ENCODE peak calls at places on chromosomes 4 and X, in eight cellular contexts. One of them, this sample, is unnamed.

GRCh38 chrX:32155044-32155638 is 1056.2 kb downstream of the DMD start:
- DNase-seq in stomach: no peak
- DNase-seq in adrenal gland: no peak
- DNase-seq in upper lobe of left lung: no peak
- DNase-seq in tibial nerve: no peak
- DNase-seq in H1: peak; percentile 42
- DNase-seq in GM12878: no peak
- DNase-seq in A549: no peak
- DNase-seq in this sample: no peak

GRCh38 chr4:44916406-44916805 is 190.1 kb upstream of the GNPDA2 start:
- DNase-seq in stomach: no peak
- DNase-seq in adrenal gland: no peak
- DNase-seq in upper lobe of left lung: no peak
- DNase-seq in tibial nerve: no peak
- DNase-seq in H1: no peak
- DNase-seq in GM12878: no peak
- DNase-seq in A549: no peak
- DNase-seq in this sample: no peak

GRCh38 chrX:54447461-54447860 is 7.3 kb downstream of the TSR2 start:
- DNase-seq in stomach: no peak
- DNase-seq in adrenal gland: no peak
- DNase-seq in upper lobe of left lung: no peak
- DNase-seq in tibial nerve: no peak
- DNase-seq in H1: no peak
- DNase-seq in GM12878: no peak
- DNase-seq in A549: peak; percentile 14
- DNase-seq in this sample: no peak

GRCh38 chr4:88439161-88439760 is 17.7 kb upstream of the HERC5 start:
- DNase-seq in stomach: no peak
- DNase-seq in adrenal gland: no peak
- DNase-seq in upper lobe of left lung: no peak
- DNase-seq in tibial nerve: no peak
- DNase-seq in H1: no peak
- DNase-seq in GM12878: no peak
- DNase-seq in A549: no peak
- DNase-seq in this sample: no peak

GRCh38 chrX:118350221-118350620 is 4.3 kb downstream of the WDR44 start:
- DNase-seq in stomach: no peak
- DNase-seq in adrenal gland: no peak
- DNase-seq in upper lobe of left lung: no peak
- DNase-seq in tibial nerve: no peak
- DNase-seq in H1: no peak
- DNase-seq in GM12878: no peak
- DNase-seq in A549: no peak
- DNase-seq in this sample: no peak

GRCh38 chr4:95362906-95363578 is 185.7 kb downstream of the UNC5C start:
- DNase-seq in stomach: no peak
- DNase-seq in adrenal gland: no peak
- DNase-seq in upper lobe of left lung: no peak
- DNase-seq in tibial nerve: no peak
- DNase-seq in H1: peak; percentile 55
- DNase-seq in GM12878: no peak
- DNase-seq in A549: no peak
- DNase-seq in this sample: no peak

GRCh38 chr4:56264861-56265260 is 122.4 kb downstream of the AASDH start:
- DNase-seq in stomach: no peak
- DNase-seq in adrenal gland: no peak
- DNase-seq in upper lobe of left lung: no peak
- DNase-seq in tibial nerve: no peak
- DNase-seq in H1: no peak
- DNase-seq in GM12878: no peak
- DNase-seq in A549: no peak
- DNase-seq in this sample: no peak

GRCh38 chrX:67651437-67652142 is 107.8 kb downstream of the AR start:
- DNase-seq in stomach: no peak
- DNase-seq in adrenal gland: no peak
- DNase-seq in upper lobe of left lung: no peak
- DNase-seq in tibial nerve: no peak
- DNase-seq in H1: no peak
- DNase-seq in GM12878: no peak
- DNase-seq in A549: no peak
- DNase-seq in this sample: no peak

GRCh38 chr4:143358923-143359694 is 22.4 kb downstream of the GAB1 start:
- DNase-seq in stomach: peak; percentile 73
- DNase-seq in adrenal gland: peak; percentile 62
- DNase-seq in upper lobe of left lung: no peak
- DNase-seq in tibial nerve: no peak
- DNase-seq in H1: no peak
- DNase-seq in GM12878: no peak
- DNase-seq in A549: no peak
- DNase-seq in this sample: peak; percentile 37

GRCh38 chrX:118420462-118420861 is 74.6 kb downstream of the WDR44 start:
- DNase-seq in stomach: no peak
- DNase-seq in adrenal gland: peak; percentile 53
- DNase-seq in upper lobe of left lung: no peak
- DNase-seq in tibial nerve: no peak
- DNase-seq in H1: no peak
- DNase-seq in GM12878: no peak
- DNase-seq in A549: no peak
- DNase-seq in this sample: no peak

GRCh38 chr4:74659576-74660411 is 134.5 kb downstream of the BTC start:
- DNase-seq in stomach: no peak
- DNase-seq in adrenal gland: no peak
- DNase-seq in upper lobe of left lung: no peak
- DNase-seq in tibial nerve: no peak
- DNase-seq in H1: no peak
- DNase-seq in GM12878: no peak
- DNase-seq in A549: peak; percentile 54
- DNase-seq in this sample: no peak

GRCh38 chr4:118981839-118982381 is 93.3 kb downstream of the SYNPO2 start:
- DNase-seq in stomach: peak; percentile 61
- DNase-seq in adrenal gland: peak; percentile 86
- DNase-seq in upper lobe of left lung: no peak
- DNase-seq in tibial nerve: peak; percentile 76
- DNase-seq in H1: peak; percentile 56
- DNase-seq in GM12878: no peak
- DNase-seq in A549: peak; percentile 50
- DNase-seq in this sample: no peak

GRCh38 chr4:75251547-75251946 is 262.7 kb downstream of the RCHY1 start:
- DNase-seq in stomach: no peak
- DNase-seq in adrenal gland: no peak
- DNase-seq in upper lobe of left lung: no peak
- DNase-seq in tibial nerve: no peak
- DNase-seq in H1: no peak
- DNase-seq in GM12878: peak; percentile 37
- DNase-seq in A549: no peak
- DNase-seq in this sample: no peak

GRCh38 chrX:116272328-116272727 is 101.8 kb downstream of the AGTR2 start:
- DNase-seq in stomach: no peak
- DNase-seq in adrenal gland: no peak
- DNase-seq in upper lobe of left lung: no peak
- DNase-seq in tibial nerve: no peak
- DNase-seq in H1: no peak
- DNase-seq in GM12878: no peak
- DNase-seq in A549: peak; percentile 12
- DNase-seq in this sample: no peak

GRCh38 chr4:14920237-14920636 is 82.0 kb upstream of the CPEB2 start:
- DNase-seq in stomach: no peak
- DNase-seq in adrenal gland: no peak
- DNase-seq in upper lobe of left lung: no peak
- DNase-seq in tibial nerve: no peak
- DNase-seq in H1: no peak
- DNase-seq in GM12878: no peak
- DNase-seq in A549: no peak
- DNase-seq in this sample: no peak

GRCh38 chrX:150258463-150259430 is 104.4 kb upstream of the MAMLD1 start:
- DNase-seq in stomach: no peak
- DNase-seq in adrenal gland: no peak
- DNase-seq in upper lobe of left lung: no peak
- DNase-seq in tibial nerve: no peak
- DNase-seq in H1: no peak
- DNase-seq in GM12878: no peak
- DNase-seq in A549: no peak
- DNase-seq in this sample: no peak

GRCh38 chrX:23885803-23886202 is 21.9 kb downstream of the APOO start:
- DNase-seq in stomach: no peak
- DNase-seq in adrenal gland: no peak
- DNase-seq in upper lobe of left lung: no peak
- DNase-seq in tibial nerve: no peak
- DNase-seq in H1: no peak
- DNase-seq in GM12878: no peak
- DNase-seq in A549: no peak
- DNase-seq in this sample: no peak

GRCh38 chr4:22515145-22515887 is 550 bp downstream of the ADGRA3 start:
- DNase-seq in stomach: peak; percentile 77
- DNase-seq in adrenal gland: peak; percentile 76
- DNase-seq in upper lobe of left lung: peak; percentile 90
- DNase-seq in tibial nerve: peak; percentile 50
- DNase-seq in H1: peak; percentile 76
- DNase-seq in GM12878: no peak
- DNase-seq in A549: peak; percentile 74
- DNase-seq in this sample: peak; percentile 35
- TF ChIP-seq POLR2A in stomach: no peak
- TF ChIP-seq POLR2A in adrenal gland: peak; percentile 48
- TF ChIP-seq POLR2A in upper lobe of left lung: no peak
- TF ChIP-seq POLR2A in tibial nerve: no peak
- TF ChIP-seq POLR2A in H1: peak; percentile 56
- TF ChIP-seq POLR2A in GM12878: no peak
- TF ChIP-seq POLR2A in A549: peak; percentile 25
- TF ChIP-seq POLR2A in this sample: no peak

DNA sequence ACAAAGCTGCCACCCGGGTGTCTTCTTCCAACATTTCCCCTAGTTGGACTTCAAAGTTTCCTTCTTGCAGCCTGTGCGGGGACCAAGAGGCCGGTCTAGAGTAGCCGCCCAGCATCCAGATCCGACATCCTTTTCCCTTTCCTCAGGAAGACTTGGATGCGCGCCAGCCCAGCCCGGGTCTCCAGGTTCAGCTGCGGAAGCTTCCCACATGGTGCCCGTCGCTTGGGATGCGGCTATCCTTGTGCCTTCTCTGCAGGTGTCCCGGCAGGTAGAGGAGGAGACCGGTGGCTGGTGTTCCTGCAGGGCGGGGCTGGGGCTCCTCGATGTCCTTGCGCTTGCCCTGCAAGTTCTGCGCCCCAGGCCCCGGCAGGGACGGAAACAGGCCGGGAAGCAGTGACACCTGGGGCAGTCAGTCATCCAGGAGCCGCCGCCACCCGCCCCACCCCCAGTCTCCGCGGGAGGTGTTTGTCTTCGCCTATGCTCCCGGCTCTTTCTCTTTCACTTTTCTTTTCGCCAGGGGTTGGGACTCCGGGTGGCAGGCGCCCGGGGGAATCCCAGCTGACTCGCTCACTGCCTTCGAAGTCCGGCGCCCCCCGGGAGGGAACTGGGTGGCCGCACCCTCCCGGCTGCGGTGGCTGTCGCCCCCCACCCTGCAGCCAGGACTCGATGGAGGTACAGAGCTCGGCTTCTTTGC is at the start of gene IL15:
- DNase-seq in stomach: peak; percentile 79
- DNase-seq in adrenal gland: peak; percentile 78
- DNase-seq in upper lobe of left lung: peak; percentile 94
- DNase-seq in tibial nerve: peak; percentile 27
- DNase-seq in H1: peak; percentile 79
- DNase-seq in GM12878: no peak
- DNase-seq in A549: peak; percentile 77
- DNase-seq in this sample: peak; percentile 62
- TF ChIP-seq POLR2A in stomach: no peak
- TF ChIP-seq POLR2A in adrenal gland: no peak
- TF ChIP-seq POLR2A in upper lobe of left lung: no peak
- TF ChIP-seq POLR2A in tibial nerve: no peak
- TF ChIP-seq POLR2A in H1: no peak
- TF ChIP-seq POLR2A in GM12878: peak; percentile 62
- TF ChIP-seq POLR2A in A549: no peak
- TF ChIP-seq POLR2A in this sample: no peak

DNA sequence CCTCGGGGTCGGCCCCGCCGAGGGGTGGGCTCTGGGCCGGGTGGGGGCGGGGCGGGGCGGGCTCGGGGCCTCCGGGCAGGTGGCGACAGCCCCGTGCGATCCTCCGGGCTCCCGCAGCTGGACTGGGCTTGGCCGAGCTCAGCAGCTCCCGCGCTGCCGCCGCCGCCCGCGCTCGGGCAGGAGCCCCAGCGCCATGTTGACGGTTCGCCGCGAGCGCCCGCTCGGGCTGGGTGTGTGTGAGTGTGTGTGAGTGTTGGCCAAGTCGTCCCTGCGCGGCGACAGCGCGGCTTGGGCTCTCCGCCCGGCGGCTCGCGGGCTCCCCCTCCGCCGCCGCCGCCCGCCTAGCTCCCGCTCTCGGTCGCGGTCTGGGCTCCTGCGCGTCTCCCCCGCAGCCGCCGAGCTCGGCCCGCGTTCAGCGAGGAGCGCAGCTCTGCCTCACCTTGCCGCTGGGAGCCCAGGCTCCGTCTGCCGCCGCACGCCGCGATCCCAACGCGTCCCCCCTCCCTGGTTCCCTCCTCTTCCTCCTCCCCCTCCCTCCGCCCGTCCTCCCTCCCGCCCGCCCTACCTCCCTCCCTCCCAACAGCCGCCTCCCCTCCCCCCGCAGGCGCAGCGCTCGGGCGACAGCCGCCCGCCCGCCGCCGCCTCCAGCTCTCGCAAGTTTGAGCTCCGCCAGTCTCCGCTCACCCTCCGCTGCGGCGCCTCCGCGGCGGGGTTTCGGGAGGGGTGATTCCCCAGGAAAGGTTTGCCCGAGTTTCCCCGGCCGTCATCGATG is at the start of gene BCOR:
- DNase-seq in stomach: peak; percentile 77
- DNase-seq in adrenal gland: peak; percentile 78
- DNase-seq in upper lobe of left lung: peak; percentile 93
- DNase-seq in tibial nerve: peak; percentile 46
- DNase-seq in H1: peak; percentile 63
- DNase-seq in GM12878: no peak
- DNase-seq in A549: peak; percentile 34
- DNase-seq in this sample: no peak
- TF ChIP-seq POLR2A in stomach: no peak
- TF ChIP-seq POLR2A in adrenal gland: peak; percentile 84
- TF ChIP-seq POLR2A in upper lobe of left lung: no peak
- TF ChIP-seq POLR2A in tibial nerve: peak; percentile 55
- TF ChIP-seq POLR2A in H1: no peak
- TF ChIP-seq POLR2A in GM12878: peak; percentile 90
- TF ChIP-seq POLR2A in A549: peak; percentile 98
- TF ChIP-seq POLR2A in this sample: no peak

DNA sequence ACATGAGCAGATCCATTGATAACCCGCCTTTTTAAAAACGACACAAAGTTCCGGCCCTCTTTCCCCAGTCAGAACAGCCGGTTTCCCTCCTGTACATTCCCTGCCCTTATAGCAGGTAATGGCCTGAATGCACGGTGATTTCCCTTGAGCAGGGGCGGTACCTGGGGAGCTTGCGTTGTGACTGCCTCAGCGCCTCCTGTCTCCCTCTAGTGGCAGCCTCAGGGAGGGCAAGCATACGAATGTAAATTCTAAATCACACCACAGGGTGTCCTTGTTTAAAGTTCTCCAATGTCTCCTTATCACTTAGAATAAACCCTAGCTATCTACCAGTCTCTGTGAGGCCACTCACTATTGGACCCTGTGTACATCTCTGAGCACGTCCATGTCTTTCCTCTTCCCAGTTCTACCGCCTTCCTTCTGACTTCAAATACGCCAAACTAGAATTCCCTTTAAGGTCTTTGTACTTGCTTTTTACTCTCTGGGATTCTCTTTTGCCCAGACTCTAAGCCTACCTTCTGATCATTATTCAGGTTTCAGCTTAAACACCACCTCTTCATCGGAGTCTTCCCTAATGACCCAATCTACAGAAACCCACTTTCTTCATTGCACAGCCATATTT is 18.4 kb upstream of the LDB2 start:
- DNase-seq in stomach: peak; percentile 77
- DNase-seq in adrenal gland: peak; percentile 78
- DNase-seq in upper lobe of left lung: no peak
- DNase-seq in tibial nerve: peak; percentile 35
- DNase-seq in H1: peak; percentile 94
- DNase-seq in GM12878: peak; percentile 47
- DNase-seq in A549: peak; percentile 15
- DNase-seq in this sample: no peak
- TF ChIP-seq POLR2A in stomach: no peak
- TF ChIP-seq POLR2A in adrenal gland: no peak
- TF ChIP-seq POLR2A in upper lobe of left lung: no peak
- TF ChIP-seq POLR2A in tibial nerve: no peak
- TF ChIP-seq POLR2A in H1: no peak
- TF ChIP-seq POLR2A in GM12878: no peak
- TF ChIP-seq POLR2A in A549: no peak
- TF ChIP-seq POLR2A in this sample: no peak